ENCODE peak calls at places on chromosome 2, in five cellular contexts. P, M, N, W and V are unnamed samples.

GRCh38 chr2:8684421-8684884 is 2.6 kb downstream of the ID2 start:
- DNase-seq in P (no peak), M (peak), N (peak), W (no peak), V (no peak)

GRCh38 chr2:214244847-214245246 is 166.0 kb upstream of the VWC2L start:
- DNase-seq in M (peak), P (peak), N (no peak), W (no peak), V (no peak)

GRCh38 chr2:108444941-108445840 is 3.8 kb upstream of the GCC2 start:
- DNase-seq in N (no peak), P (no peak), W (no peak), M (peak), V (no peak)

GRCh38 chr2:146852661-146853060 is 992.2 kb upstream of the ACVR2A start:
- DNase-seq in M (no peak), W (no peak), N (no peak), P (no peak), V (no peak)

GRCh38 chr2:148300534-148300933 is 279.6 kb downstream of the MBD5 start:
- DNase-seq in N (no peak), M (no peak), W (no peak), P (no peak), V (no peak)

GRCh38 chr2:223026357-223027110 is 25.5 kb upstream of the KCNE4 start:
- DNase-seq in N (no peak), W (no peak), P (no peak), M (no peak), V (no peak)

GRCh38 chr2:84749442-84749841 is 131.4 kb downstream of the TRABD2A start:
- DNase-seq in P (no peak), N (peak), W (no peak), M (no peak), V (no peak)

GRCh38 chr2:23590227-23590869 is 205.4 kb downstream of the KLHL29 start:
- DNase-seq in W (no peak), P (no peak), N (no peak), M (no peak), V (no peak)

GRCh38 chr2:37648316-37649011 is 23.0 kb downstream of the CDC42EP3 start:
- DNase-seq in W (no peak), P (peak), N (peak), M (peak), V (no peak)

GRCh38 chr2:120772261-120772660 is 36.6 kb downstream of the GLI2 start:
- DNase-seq in N (no peak), M (no peak), W (no peak), P (no peak), V (no peak)

GRCh38 chr2:153873062-153874048 is 1.6 kb downstream of the GALNT13 start:
- DNase-seq in P (no peak), W (no peak), M (peak), N (no peak), V (no peak)

GRCh38 chr2:206836722-206837121 is 71.3 kb downstream of the FASTKD2 start:
- DNase-seq in M (no peak), W (no peak), N (no peak), P (no peak), V (no peak)

GRCh38 chr2:152655880-152656279 is 61.4 kb downstream of the PRPF40A start:
- DNase-seq in P (no peak), W (no peak), M (no peak), N (no peak), V (no peak)

GRCh38 chr2:168192839-168193616 is 54.4 kb downstream of the STK39 start:
- DNase-seq in P (no peak), M (no peak), N (peak), W (no peak), V (no peak)

GRCh38 chr2:108477062-108477461 is 28.1 kb downstream of the GCC2 start:
- DNase-seq in M (no peak), W (no peak), N (no peak), P (no peak), V (no peak)

GRCh38 chr2:85599468-85600234 is 2.8 kb downstream of the TMEM150A start:
- DNase-seq in N (no peak), M (no peak), W (no peak), P (no peak), V (no peak)

GRCh38 chr2:124039032-124039431 is 13.9 kb downstream of the CNTNAP5 start:
- DNase-seq in P (no peak), M (peak), W (no peak), N (no peak), V (no peak)

GRCh38 chr2:98486374-98486981 is 41.8 kb downstream of the INPP4A start:
- DNase-seq in P (no peak), N (no peak), W (no peak), M (no peak), V (no peak)

GRCh38 chr2:96116879-96117533 is 635 bp upstream of the ADRA2B start:
- DNase-seq in N (peak), P (no peak), W (no peak), M (peak), V (no peak)

GRCh38 chr2:210715560-210715959 is 159.2 kb downstream of the CPS1 start:
- DNase-seq in P (no peak), W (no peak), M (peak), N (no peak), V (no peak)

GRCh38 chr2:134275058-134275862 is 21.4 kb downstream of the MGAT5 start:
- DNase-seq in W (no peak), M (no peak), P (no peak), N (no peak), V (no peak)

GRCh38 chr2:176826356-176826755 is 386.2 kb upstream of the HNRNPA3 start:
- DNase-seq in P (no peak), M (no peak), W (no peak), N (peak), V (no peak)

GRCh38 chr2:46029332-46029811 is 267.8 kb upstream of the EPAS1 start:
- DNase-seq in W (no peak), M (no peak), N (no peak), P (no peak), V (peak)

GRCh38 chr2:64975232-64975791 is 13.9 kb upstream of the SLC1A4 start:
- DNase-seq in N (no peak), P (no peak), W (no peak), M (peak), V (peak)

DNA sequence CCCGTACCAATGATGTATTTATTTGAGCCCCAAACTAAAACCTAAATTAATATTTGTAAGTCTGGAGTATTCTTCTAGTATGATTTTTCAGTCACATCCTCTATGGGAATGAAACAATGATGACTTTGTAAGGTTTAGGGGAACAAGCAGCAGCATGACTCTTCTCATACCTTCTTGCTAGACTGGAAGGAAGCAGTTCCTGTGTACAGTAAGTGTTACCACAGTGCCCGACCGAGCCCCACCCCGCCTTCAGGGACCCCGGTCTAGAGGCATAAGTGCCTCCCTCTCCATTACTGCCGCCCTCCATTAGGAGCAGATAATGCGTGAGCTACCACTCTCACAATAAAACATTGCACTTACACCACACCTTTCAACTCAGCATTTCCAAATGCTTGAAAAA is 599.3 kb downstream of the ARHGAP15 start:
- DNase-seq in N (no peak), M (no peak), P (no peak), W (no peak), V (no peak)
- H3K4me3 ChIP-seq in N (no peak), M (no peak), P (no peak), W (no peak), V (no peak)

GRCh38 chr2:73324126-73324525 is 30.8 kb upstream of the EGR4 start:
- DNase-seq in N (no peak), P (no peak), M (no peak), W (no peak), V (no peak)

GRCh38 chr2:73323551-73323950 is 30.2 kb upstream of the EGR4 start:
- DNase-seq in P (no peak), N (no peak), W (no peak), M (no peak), V (no peak)
- H3K4me3 ChIP-seq in P (no peak), N (no peak), W (no peak), M (no peak), V (no peak)

GRCh38 chr2:10057231-10058107 is 14.1 kb downstream of the KLF11 start:
- DNase-seq in W (peak), M (peak), N (peak), P (peak), V (no peak)
- H3K4me3 ChIP-seq in W (peak), M (peak), N (no peak), P (peak), V (peak)

GRCh38 chr2:240454031-240454901 is 18.8 kb downstream of the GPC1 start:
- DNase-seq in W (no peak), N (no peak), P (no peak), M (no peak), V (no peak)

GRCh38 chr2:240451791-240452470 is 16.5 kb downstream of the GPC1 start:
- DNase-seq in W (no peak), N (no peak), P (no peak), M (no peak), V (no peak)

GRCh38 chr2:240452471-240453256 is 17.2 kb downstream of the GPC1 start:
- DNase-seq in M (peak), N (peak), W (no peak), P (no peak), V (no peak)

GRCh38 chr2:240455227-240455718 is 19.8 kb downstream of the GPC1 start:
- DNase-seq in M (no peak), N (no peak), W (no peak), P (no peak), V (no peak)

DNA sequence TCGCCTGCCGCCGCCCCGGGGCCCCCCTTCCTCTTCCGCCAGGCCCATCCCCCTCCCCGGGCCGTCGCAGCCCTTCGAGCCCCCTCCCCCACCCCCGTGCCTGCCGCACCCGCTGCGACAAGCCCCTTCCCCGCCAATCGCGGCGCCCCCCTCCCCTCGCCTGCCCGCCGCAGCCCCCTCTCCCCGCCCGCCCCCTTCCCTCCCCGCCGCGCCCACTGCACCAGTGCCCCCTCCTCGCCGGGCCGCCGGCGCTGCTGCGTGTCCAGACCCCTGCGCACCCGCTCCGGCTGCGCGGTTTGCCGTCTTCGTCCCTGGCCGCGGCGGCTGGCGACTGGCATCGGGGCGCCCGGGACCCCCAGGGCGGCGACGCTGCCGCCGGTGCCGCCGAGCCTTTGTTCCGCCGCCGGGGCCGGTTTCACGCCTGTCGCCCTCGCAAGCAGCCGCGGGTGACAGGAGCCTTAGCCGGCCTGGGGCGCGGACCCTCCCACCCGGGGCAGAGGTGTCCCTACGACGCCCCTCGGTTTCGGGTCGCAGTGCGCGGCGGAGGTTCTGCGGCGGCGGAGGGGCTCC is 18.1 kb downstream of the GPC1 start:
- DNase-seq in N (no peak), P (no peak), M (no peak), W (no peak), V (no peak)
- H3K4me3 ChIP-seq in N (no peak), P (peak), M (no peak), W (no peak), V (peak)

GRCh38 chr2:179238027-179238426 is 26.6 kb downstream of the SESTD1 start:
- DNase-seq in P (no peak), M (no peak), N (no peak), W (no peak), V (no peak)

GRCh38 chr2:179240481-179241451 is 23.9 kb downstream of the SESTD1 start:
- DNase-seq in P (no peak), N (no peak), M (peak), W (no peak), V (no peak)

GRCh38 chr2:179239838-179240237 is 24.8 kb downstream of the SESTD1 start:
- DNase-seq in W (no peak), N (no peak), M (no peak), P (no peak), V (no peak)

GRCh38 chr2:179237209-179237946 is 27.3 kb downstream of the SESTD1 start:
- DNase-seq in P (no peak), M (no peak), W (no peak), N (no peak), V (no peak)

GRCh38 chr2:179239194-179239593 is 25.4 kb downstream of the SESTD1 start:
- DNase-seq in P (no peak), N (peak), W (no peak), M (no peak), V (peak)
- H3K4me3 ChIP-seq in P (no peak), N (no peak), W (no peak), M (no peak), V (no peak)

GRCh38 chr2:99864561-99865216 is 277.7 kb downstream of the AFF3 start:
- DNase-seq in N (no peak), P (no peak), W (peak), M (no peak), V (no peak)
- H3K4me3 ChIP-seq in N (no peak), P (no peak), W (no peak), M (no peak), V (no peak)

DNA sequence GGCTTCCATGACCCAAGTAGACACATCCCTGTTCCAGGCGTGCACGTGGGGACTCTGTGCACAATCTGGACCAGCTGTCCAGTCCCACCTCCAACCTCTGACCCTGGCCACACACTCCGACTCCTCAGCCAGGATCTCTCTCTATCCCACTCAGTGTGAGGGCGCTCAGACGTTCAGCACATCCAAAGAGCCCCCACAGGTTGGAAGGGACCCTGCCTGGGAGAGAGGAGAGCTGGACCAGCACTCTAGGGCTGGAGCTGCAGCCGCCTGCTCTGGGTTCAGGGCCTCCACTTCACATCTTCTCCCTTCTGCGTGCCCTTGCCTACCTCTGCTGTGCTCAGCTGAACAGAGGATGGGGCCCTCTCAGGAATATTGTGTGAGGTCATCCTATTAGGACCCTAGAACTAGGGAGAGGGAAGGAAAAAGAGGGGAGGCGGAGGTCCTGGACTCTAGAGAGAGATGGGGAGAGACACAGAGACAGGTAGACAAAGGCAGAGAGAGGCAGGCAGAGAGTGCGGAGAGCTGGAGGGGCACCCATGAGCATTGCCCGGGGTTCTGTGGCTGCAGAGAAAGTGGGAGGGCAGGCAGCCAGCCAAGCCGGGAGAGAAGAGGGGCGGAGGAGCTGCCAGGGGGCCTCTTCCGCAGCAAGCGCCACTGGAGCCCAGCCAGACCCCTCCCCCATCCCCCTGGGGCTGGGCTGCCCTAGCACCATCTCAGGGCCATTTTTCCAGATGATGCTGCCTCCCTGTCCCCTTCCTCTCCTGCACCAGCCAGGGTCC is 8.2 kb upstream of the TNS1 start:
- DNase-seq in M (no peak), N (no peak), P (no peak), W (no peak), V (no peak)
- H3K4me3 ChIP-seq in M (no peak), N (no peak), P (peak), W (peak), V (no peak)

DNA sequence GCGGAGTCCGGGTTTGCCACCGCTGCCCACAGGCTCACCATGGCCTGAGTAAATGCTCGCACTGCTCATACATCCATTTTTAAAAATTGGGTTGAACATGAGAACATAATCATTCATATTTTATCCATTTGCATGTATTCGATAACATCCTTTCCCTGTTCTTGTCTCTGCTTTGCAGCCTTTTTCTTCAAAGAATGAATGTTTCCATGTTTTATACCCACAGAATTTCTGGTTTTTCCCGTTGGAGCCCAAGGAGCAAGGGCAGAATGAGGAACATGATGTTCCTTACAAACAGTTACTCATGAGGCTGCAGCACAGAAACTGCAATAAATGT is 146.5 kb downstream of the CCDC74A start:
- DNase-seq in M (no peak), W (no peak), N (no peak), P (no peak), V (no peak)
- H3K4me3 ChIP-seq in M (no peak), W (no peak), N (no peak), P (no peak), V (no peak)

GRCh38 chr2:61557386-61557785 is 19.2 kb upstream of the XPO1 start:
- DNase-seq in M (no peak), N (peak), P (no peak), W (no peak), V (no peak)
- H3K4me3 ChIP-seq in M (no peak), N (no peak), P (no peak), W (no peak), V (no peak)